ENCODE peak calls at places on chromosome 19, in ten cellular contexts. F is mesothelial cell of epicardium, M is tibial nerve, P is glutamatergic neuron, R is fibroblast of lung, V is AG04450, X is hepatocyte, H is PC-3, N is omental fat pad, S is WTC11. W is an unnamed sample.

GRCh38 chr19:14536926-14537692 is 7.7 kb downstream of the TECR start:
- DNase-seq in F (peak), M (no peak), P (peak), R (peak), V (no peak), X (peak), H (peak), N (peak), S (peak), W (peak)

GRCh38 chr19:41457241-41457640 is 14.3 kb downstream of the ERICH4 start:
- DNase-seq in F (no peak), M (no peak), P (no peak), R (no peak), V (no peak), X (no peak), H (no peak), N (no peak), S (no peak), W (peak)

GRCh38 chr19:51407631-51408131 is 9.8 kb downstream of the SIGLEC10 start:
- DNase-seq in F (no peak), M (no peak), P (no peak), R (peak), V (no peak), X (peak), H (peak), N (no peak), S (peak), W (peak)

GRCh38 chr19:38417146-38417543 is 8.9 kb downstream of the RASGRP4 start:
- DNase-seq in F (no peak), M (no peak), P (no peak), R (no peak), V (no peak), X (no peak), H (no peak), N (no peak), S (no peak), W (no peak)

GRCh38 chr19:34217952-34218817 is 36.2 kb upstream of the GARRE1 start:
- DNase-seq in F (no peak), M (peak), P (no peak), R (peak), V (peak), X (peak), H (peak), N (no peak), S (no peak), W (peak)

GRCh38 chr19:16899566-16900075 is 10.8 kb downstream of the F2RL3 start:
- DNase-seq in F (no peak), M (no peak), P (peak), R (peak), V (no peak), X (peak), H (peak), N (no peak), S (peak), W (peak)

GRCh38 chr19:35044317-35045117 is 3.0 kb downstream of the HPN start:
- DNase-seq in F (no peak), M (peak), P (peak), R (peak), V (no peak), X (peak), H (peak), N (peak), S (peak), W (peak)

GRCh38 chr19:982567-983170 is 1.5 kb upstream of the WDR18 start:
- DNase-seq in F (peak), M (peak), P (peak), R (peak), V (no peak), X (peak), H (peak), N (no peak), S (peak), W (peak)

GRCh38 chr19:16376649-16377048 is 52.0 kb downstream of the KLF2 start:
- DNase-seq in F (no peak), M (no peak), P (peak), R (no peak), V (no peak), X (no peak), H (peak), N (no peak), S (peak), W (no peak)

GRCh38 chr19:55579766-55580621 is 654 bp downstream of the ZNF579 start:
- DNase-seq in F (no peak), M (no peak), P (peak), R (peak), V (no peak), X (peak), H (peak), N (no peak), S (peak), W (peak)

GRCh38 chr19:17129377-17129776 is 53.8 kb downstream of the MYO9B start:
- DNase-seq in F (no peak), M (no peak), P (no peak), R (no peak), V (no peak), X (no peak), H (no peak), N (no peak), S (no peak), W (no peak)

GRCh38 chr19:35486268-35486708 is 4.0 kb downstream of the KRTDAP start:
- DNase-seq in F (no peak), M (no peak), P (no peak), R (no peak), V (no peak), X (no peak), H (no peak), N (no peak), S (no peak), W (no peak)

GRCh38 chr19:42114412-42114811 is 17.8 kb downstream of the POU2F2 start:
- DNase-seq in F (no peak), M (no peak), P (peak), R (no peak), V (no peak), X (no peak), H (no peak), N (no peak), S (no peak), W (peak)

GRCh38 chr19:15576526-15577156 is 38.4 kb upstream of the CYP4F8 start:
- DNase-seq in F (no peak), M (no peak), P (no peak), R (no peak), V (no peak), X (no peak), H (no peak), N (no peak), S (no peak), W (no peak)

GRCh38 chr19:45496349-45496953 is 396 bp downstream of the RTN2 start:
- DNase-seq in F (peak), M (no peak), P (peak), R (no peak), V (no peak), X (peak), H (peak), N (no peak), S (peak), W (peak)

GRCh38 chr19:30117636-30118145 is 175.7 kb downstream of the URI1 start:
- DNase-seq in F (no peak), M (no peak), P (no peak), R (no peak), V (no peak), X (no peak), H (no peak), N (no peak), S (no peak), W (no peak)

GRCh38 chr19:8526345-8527062 is 12.5 kb upstream of the ZNF414 start:
- DNase-seq in F (peak), M (peak), P (peak), R (peak), V (peak), X (peak), H (peak), N (peak), S (peak), W (peak)

GRCh38 chr19:41535029-41535622 is 40.8 kb upstream of the CEACAM21 start:
- DNase-seq in F (no peak), M (no peak), P (no peak), R (no peak), V (no peak), X (no peak), H (no peak), N (no peak), S (no peak), W (no peak)

GRCh38 chr19:30163663-30164062 is 208.5 kb upstream of the ZNF536 start:
- DNase-seq in F (no peak), M (no peak), P (no peak), R (no peak), V (no peak), X (no peak), H (no peak), N (no peak), S (no peak), W (no peak)

GRCh38 chr19:51807111-51807701 is 12.2 kb downstream of the FPR3 start:
- DNase-seq in F (no peak), M (no peak), P (no peak), R (no peak), V (no peak), X (no peak), H (peak), N (no peak), S (peak), W (no peak)

GRCh38 chr19:8243146-8243545 is 34.0 kb downstream of the CERS4 start:
- DNase-seq in F (no peak), M (no peak), P (no peak), R (no peak), V (no peak), X (no peak), H (no peak), N (no peak), S (no peak), W (no peak)

GRCh38 chr19:17180997-17181702 is 34.0 kb upstream of the USE1 start:
- DNase-seq in F (no peak), M (no peak), P (no peak), R (no peak), V (no peak), X (no peak), H (no peak), N (no peak), S (peak), W (no peak)

GRCh38 chr19:35715981-35716734 is 1.6 kb upstream of the KMT2B start:
- DNase-seq in F (no peak), M (no peak), P (no peak), R (no peak), V (no peak), X (peak), H (peak), N (no peak), S (no peak), W (no peak)

GRCh38 chr19:51375504-51376221 is 3.2 kb upstream of the NKG7 start:
- DNase-seq in F (no peak), M (no peak), P (no peak), R (no peak), V (no peak), X (no peak), H (no peak), N (no peak), S (no peak), W (no peak)

GRCh38 chr19:51505904-51506303 is 4.3 kb upstream of the SIGLEC12 start:
- DNase-seq in F (no peak), M (no peak), P (no peak), R (no peak), V (no peak), X (no peak), H (no peak), N (no peak), S (no peak), W (no peak)

GRCh38 chr19:52237197-52237596 is 32.2 kb upstream of the ZNF766 start:
- DNase-seq in F (no peak), M (no peak), P (no peak), R (no peak), V (no peak), X (no peak), H (no peak), N (no peak), S (no peak), W (no peak)

GRCh38 chr19:7870571-7871279 is 3.5 kb downstream of the PRR36 start:
- DNase-seq in F (no peak), M (no peak), P (peak), R (peak), V (no peak), X (peak), H (peak), N (no peak), S (peak), W (peak)

GRCh38 chr19:16470541-16470910 is 1.2 kb downstream of the EPS15L1 start:
- DNase-seq in F (no peak), M (no peak), P (no peak), R (no peak), V (no peak), X (no peak), H (peak), N (no peak), S (no peak), W (no peak)

GRCh38 chr19:14113762-14114414 is 3.7 kb downstream of the PRKACA start:
- DNase-seq in F (no peak), M (no peak), P (peak), R (no peak), V (no peak), X (peak), H (peak), N (no peak), S (peak), W (no peak)

GRCh38 chr19:1216756-1217155 is 11.2 kb downstream of the STK11 start:
- DNase-seq in F (no peak), M (no peak), P (peak), R (no peak), V (no peak), X (no peak), H (no peak), N (no peak), S (no peak), W (no peak)

GRCh38 chr19:44643605-44644390 is at the start of gene PVR:
- DNase-seq in F (peak), M (no peak), P (peak), R (peak), V (no peak), X (peak), H (peak), N (peak), S (peak), W (peak)

GRCh38 chr19:29372461-29372860 is 153.3 kb upstream of the VSTM2B start:
- DNase-seq in F (no peak), M (no peak), P (no peak), R (no peak), V (no peak), X (peak), H (no peak), N (no peak), S (no peak), W (peak)

GRCh38 chr19:30071871-30072270 is 129.8 kb downstream of the URI1 start:
- DNase-seq in F (no peak), M (no peak), P (peak), R (no peak), V (no peak), X (no peak), H (no peak), N (no peak), S (no peak), W (no peak)

DNA sequence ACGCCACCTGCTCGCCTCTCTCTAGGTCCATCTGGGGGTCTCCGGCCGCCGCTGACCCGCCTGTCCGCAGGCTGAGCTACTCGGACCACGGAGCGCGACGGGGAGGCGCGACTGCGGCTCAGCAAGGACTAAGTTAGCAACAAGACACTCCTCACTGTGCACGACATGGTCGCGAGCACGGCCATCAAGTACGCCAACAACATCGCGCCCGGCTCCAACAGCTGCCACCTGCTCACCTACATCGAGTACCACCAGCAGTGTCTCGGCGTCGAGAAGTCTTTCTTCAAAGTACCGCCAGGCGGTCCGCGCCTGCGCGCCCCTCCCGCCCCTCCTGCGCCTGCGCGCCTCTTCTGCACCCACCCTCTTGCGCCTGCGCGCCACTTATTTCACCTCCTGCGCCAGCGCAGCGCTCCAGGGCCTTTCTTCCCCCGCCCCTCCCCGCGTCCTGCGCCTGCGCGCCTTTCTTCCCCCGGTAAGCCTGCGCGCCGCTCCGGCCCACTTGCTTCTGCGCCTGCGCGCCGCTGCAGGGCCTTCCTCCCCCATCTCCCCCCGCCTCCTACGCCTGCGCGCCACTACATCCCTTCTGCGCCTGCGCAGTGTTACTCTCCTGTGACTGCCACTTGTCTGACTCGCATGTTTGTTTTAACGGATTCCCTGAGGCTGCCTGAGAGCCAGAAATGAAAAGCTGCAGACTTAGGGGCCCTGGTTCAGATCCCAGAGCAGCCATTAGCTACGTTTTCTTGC is 63.9 kb downstream of the ACSBG2 start:
- DNase-seq in F (peak), M (peak), P (peak), R (peak), V (peak), X (peak), H (peak), N (peak), S (peak), W (peak)
- TF ChIP-seq CTCF in F (no peak), M (peak), P (peak), R (peak), V (peak), X (no peak), H (no peak), N (no peak), S (no peak), W (no peak)

GRCh38 chr19:33196446-33197193 is 2.5 kb downstream of the LRP3 start:
- DNase-seq in F (no peak), M (no peak), P (no peak), R (no peak), V (no peak), X (no peak), H (no peak), N (no peak), S (no peak), W (no peak)
- TF ChIP-seq CTCF in F (no peak), M (no peak), P (no peak), R (no peak), V (no peak), X (no peak), H (no peak), N (no peak), S (no peak), W (no peak)

DNA sequence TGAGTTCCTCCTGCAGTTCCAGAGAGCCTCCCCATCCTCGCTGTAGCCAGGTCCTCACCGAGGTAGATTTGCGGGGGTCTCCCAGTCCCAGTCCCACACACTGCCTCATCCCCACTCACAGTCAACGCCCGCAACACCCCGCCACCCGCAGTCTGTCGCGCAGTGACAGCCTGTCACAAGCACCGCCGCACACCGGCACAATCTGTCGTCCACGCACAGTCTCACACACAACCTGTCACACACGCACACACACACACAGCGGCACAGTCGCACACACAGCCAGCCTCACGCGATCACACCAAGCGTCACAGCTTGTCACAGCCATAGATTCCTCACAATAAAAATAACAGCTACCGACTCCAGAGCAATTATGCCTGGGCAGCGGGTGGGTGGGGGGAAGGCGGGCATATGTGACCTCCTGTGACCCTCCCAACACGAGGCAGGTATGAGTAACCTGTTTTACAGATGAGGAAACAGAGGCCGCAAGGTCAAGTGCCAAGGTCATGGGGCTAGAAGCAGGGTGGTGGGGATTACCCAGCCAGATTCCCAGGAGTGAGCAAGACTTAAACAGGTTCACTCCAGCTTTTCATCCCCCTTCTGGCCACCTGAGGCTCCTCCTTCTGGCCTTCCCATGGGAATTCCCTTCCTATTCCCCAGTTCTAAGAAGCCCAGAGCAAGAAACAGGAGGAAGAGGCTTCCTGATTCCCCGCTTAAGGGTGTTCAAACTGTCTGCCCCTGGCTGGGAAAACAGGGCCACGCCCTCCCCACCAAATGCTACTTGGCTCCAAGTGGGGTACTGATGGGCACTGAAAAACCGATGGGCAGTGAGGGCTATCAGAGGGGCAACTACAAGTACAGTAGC is 13.9 kb downstream of the NFIX start:
- DNase-seq in F (no peak), M (no peak), P (no peak), R (no peak), V (no peak), X (no peak), H (peak), N (no peak), S (no peak), W (no peak)
- TF ChIP-seq CTCF in F (no peak), M (no peak), P (no peak), R (no peak), V (no peak), X (no peak), H (peak), N (no peak), S (no peak), W (no peak)

DNA sequence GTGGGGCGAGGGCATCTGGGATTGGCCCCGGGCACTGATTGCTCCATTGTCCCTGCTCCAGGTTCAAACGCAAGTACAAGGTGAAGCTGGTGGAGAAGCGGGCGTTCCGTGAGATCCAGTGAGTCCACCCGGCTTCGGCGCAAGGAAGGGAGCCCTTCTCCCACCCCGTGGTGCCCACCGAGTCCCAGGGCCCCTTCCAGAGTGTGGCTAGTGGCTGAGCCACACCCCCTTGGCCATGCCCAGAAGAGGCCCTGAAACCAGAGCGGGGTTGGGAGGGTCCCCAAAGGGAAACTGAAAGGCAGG is 11.2 kb downstream of the NOP53 start:
- DNase-seq in F (no peak), M (no peak), P (no peak), R (no peak), V (no peak), X (no peak), H (no peak), N (no peak), S (no peak), W (no peak)
- TF ChIP-seq CTCF in F (no peak), M (no peak), P (no peak), R (no peak), V (no peak), X (no peak), H (no peak), N (no peak), S (no peak), W (no peak)

GRCh38 chr19:3356805-3357204 is 9.6 kb upstream of the NFIC start:
- DNase-seq in F (no peak), M (no peak), P (no peak), R (no peak), V (no peak), X (no peak), H (no peak), N (no peak), S (no peak), W (no peak)

GRCh38 chr19:3357362-3357730 is 9.0 kb upstream of the NFIC start:
- DNase-seq in F (no peak), M (no peak), P (no peak), R (no peak), V (no peak), X (no peak), H (no peak), N (no peak), S (no peak), W (no peak)

GRCh38 chr19:3351702-3352447 is 14.5 kb upstream of the NFIC start:
- DNase-seq in F (no peak), M (no peak), P (no peak), R (no peak), V (no peak), X (no peak), H (no peak), N (no peak), S (no peak), W (no peak)

GRCh38 chr19:3350014-3350663 is 16.2 kb upstream of the NFIC start:
- DNase-seq in F (no peak), M (no peak), P (no peak), R (peak), V (no peak), X (no peak), H (peak), N (no peak), S (no peak), W (no peak)

DNA sequence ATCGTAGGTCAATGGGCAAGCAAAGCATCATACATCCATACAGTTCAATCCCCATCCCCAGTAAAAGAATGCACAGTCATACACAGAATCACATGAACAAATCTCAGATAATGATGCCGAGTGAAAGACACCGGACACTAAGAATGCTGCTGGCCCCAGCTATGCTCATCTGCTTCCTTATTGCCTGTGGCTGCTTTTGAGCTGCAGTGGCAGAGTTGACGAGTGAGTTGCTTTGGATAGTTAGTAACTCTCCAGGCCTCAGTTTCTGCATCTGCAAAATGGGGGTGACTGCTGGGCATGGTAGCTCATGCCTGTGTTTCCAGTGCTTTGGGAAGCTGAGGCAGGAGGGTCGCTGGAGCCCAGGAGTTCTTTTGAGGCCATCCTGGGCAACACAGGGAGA is 12.9 kb upstream of the NFIC start:
- DNase-seq in F (no peak), M (no peak), P (no peak), R (no peak), V (no peak), X (no peak), H (no peak), N (no peak), S (no peak), W (no peak)
- TF ChIP-seq CTCF in F (no peak), M (no peak), P (no peak), R (no peak), V (no peak), X (no peak), H (no peak), N (no peak), S (no peak), W (no peak)